ENCODE peak calls at places on chromosome 22, in nine cellular contexts. G is OCI-LY7, P is GM23248, X is PC-3, Z is IMR-90, N is mammary epithelial cell, A is HCT116, D is SK-N-SH, R is MM.1S. J is an unnamed sample. For H3K36me3 and H4K20me1, the result is how much of the 10 kb centered on the place peaks cover.

GRCh38 chr22:43275545-43275981 is 67.6 kb downstream of the SCUBE1 start:
- DNase-seq in G (no peak), P (no peak), X (peak), Z (peak), N (peak), A (peak), D (no peak), R (no peak), J (peak)

GRCh38 chr22:30882181-30882771 is 86.3 kb downstream of the MORC2 start:
- DNase-seq in G (no peak), P (no peak), X (peak), Z (no peak), N (no peak), A (no peak), D (no peak), R (no peak), J (no peak)

GRCh38 chr22:39543095-39543494 is 10.5 kb upstream of the RPS19BP1 start:
- DNase-seq in G (peak), P (peak), X (peak), Z (peak), N (no peak), A (no peak), D (peak), R (no peak), J (peak)

GRCh38 chr22:29706493-29706892 is 13.3 kb upstream of the CABP7 start:
- DNase-seq in G (no peak), P (no peak), X (no peak), Z (no peak), N (no peak), A (no peak), D (peak), R (no peak), J (no peak)

GRCh38 chr22:23831261-23831660 is 7.5 kb downstream of the DERL3 start:
- DNase-seq in G (no peak), P (no peak), X (no peak), Z (no peak), N (no peak), A (no peak), D (no peak), R (no peak), J (no peak)

GRCh38 chr22:22824340-22825212 is 63.0 kb upstream of the IGLL5 start:
- DNase-seq in G (no peak), P (no peak), X (no peak), Z (no peak), N (no peak), A (no peak), D (no peak), R (no peak), J (no peak)

GRCh38 chr22:32469799-32470212 is 4.8 kb upstream of the FBXO7 start:
- DNase-seq in G (no peak), P (peak), X (peak), Z (peak), N (peak), A (peak), D (peak), R (no peak), J (peak)

GRCh38 chr22:40348025-40348658 is 1.8 kb downstream of the ADSL start:
- DNase-seq in G (peak), P (peak), X (peak), Z (peak), N (peak), A (peak), D (peak), R (peak), J (peak)

GRCh38 chr22:43890901-43891331 is 897 bp downstream of the PNPLA5 start:
- DNase-seq in G (no peak), P (peak), X (no peak), Z (peak), N (peak), A (no peak), D (no peak), R (no peak), J (no peak)

GRCh38 chr22:45198463-45198795 is 34.7 kb downstream of the NUP50 start:
- DNase-seq in G (no peak), P (no peak), X (no peak), Z (no peak), N (no peak), A (no peak), D (no peak), R (no peak), J (no peak)

GRCh38 chr22:46047226-46047625 is 70.3 kb upstream of the WNT7B start:
- DNase-seq in G (no peak), P (no peak), X (no peak), Z (no peak), N (no peak), A (no peak), D (no peak), R (no peak), J (no peak)

GRCh38 chr22:44924724-44925123 is 85.1 kb downstream of the PHF21B start:
- DNase-seq in G (no peak), P (peak), X (no peak), Z (no peak), N (no peak), A (no peak), D (no peak), R (no peak), J (no peak)

GRCh38 chr22:30866811-30867271 is 101.7 kb downstream of the MORC2 start:
- DNase-seq in G (peak), P (peak), X (peak), Z (no peak), N (no peak), A (no peak), D (peak), R (no peak), J (peak)

GRCh38 chr22:41256898-41257260 is 16.1 kb upstream of the CHADL start:
- DNase-seq in G (no peak), P (no peak), X (peak), Z (peak), N (no peak), A (no peak), D (no peak), R (no peak), J (no peak)

GRCh38 chr22:43885319-43885671 is 6.5 kb downstream of the PNPLA5 start:
- DNase-seq in G (no peak), P (no peak), X (no peak), Z (no peak), N (no peak), A (no peak), D (no peak), R (no peak), J (no peak)

GRCh38 chr22:29306175-29306829 is at the start of gene GAS2L1:
- DNase-seq in G (peak), P (peak), X (peak), Z (peak), N (peak), A (peak), D (peak), R (peak), J (peak)

GRCh38 chr22:40721266-40721665 is 42.0 kb downstream of the MCHR1 start:
- DNase-seq in G (no peak), P (peak), X (peak), Z (peak), N (peak), A (no peak), D (peak), R (no peak), J (peak)

GRCh38 chr22:29820941-29821789 is 16.9 kb downstream of the ASCC2 start:
- DNase-seq in G (no peak), P (peak), X (peak), Z (peak), N (peak), A (peak), D (peak), R (no peak), J (peak)

GRCh38 chr22:36442506-36443197 is 38.8 kb downstream of the TXN2 start:
- DNase-seq in G (no peak), P (no peak), X (no peak), Z (no peak), N (no peak), A (no peak), D (no peak), R (no peak), J (peak)

GRCh38 chr22:38104084-38104483 is 6.4 kb downstream of the BAIAP2L2 start:
- DNase-seq in G (peak), P (peak), X (peak), Z (peak), N (no peak), A (peak), D (no peak), R (peak), J (no peak)

GRCh38 chr22:26904483-26904882 is 247.1 kb downstream of the MIAT start:
- DNase-seq in G (no peak), P (no peak), X (no peak), Z (no peak), N (no peak), A (no peak), D (no peak), R (no peak), J (no peak)

DNA sequence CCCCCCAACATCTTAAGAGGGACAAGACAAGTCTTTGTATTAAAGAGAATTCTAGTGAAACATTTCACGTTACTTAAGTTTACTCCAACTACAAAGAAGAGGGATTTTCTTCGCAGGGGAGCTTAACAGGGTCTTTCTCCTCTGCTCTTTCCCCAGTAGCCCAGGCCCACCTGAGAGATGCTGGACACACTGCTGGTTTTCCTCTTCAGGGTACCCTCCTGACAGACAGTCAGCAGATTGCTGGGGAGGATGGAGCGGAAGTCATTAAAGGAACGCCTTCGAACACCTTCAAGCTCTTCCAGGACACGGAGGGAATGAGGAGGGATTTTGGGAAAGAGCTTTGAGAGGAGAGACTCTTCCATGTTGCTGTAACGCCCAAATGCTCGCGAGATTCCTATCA is 39.1 kb downstream of the PI4KA start:
- DNase-seq in G (no peak), P (no peak), X (no peak), Z (no peak), N (no peak), A (no peak), D (no peak), R (no peak), J (no peak)
- H3K36me3 ChIP-seq in G (half or more), P (under half), X (under half), Z (under half), N (under half), A (under half), D (under half), R (under half), J (under half)

GRCh38 chr22:21567456-21568206 is at the start of gene UBE2L3:
- DNase-seq in G (peak), P (peak), X (peak), Z (peak), N (peak), A (peak), D (peak), R (peak), J (peak)

GRCh38 chr22:21569459-21570161 is 2.1 kb downstream of the UBE2L3 start:
- DNase-seq in G (no peak), P (no peak), X (no peak), Z (no peak), N (no peak), A (no peak), D (no peak), R (no peak), J (no peak)

GRCh38 chr22:21571679-21572078 is 4.2 kb downstream of the UBE2L3 start:
- DNase-seq in G (no peak), P (no peak), X (no peak), Z (no peak), N (no peak), A (no peak), D (no peak), R (no peak), J (no peak)

GRCh38 chr22:21570398-21570797 is 2.9 kb downstream of the UBE2L3 start:
- DNase-seq in G (no peak), P (peak), X (no peak), Z (no peak), N (no peak), A (no peak), D (no peak), R (no peak), J (no peak)

DNA sequence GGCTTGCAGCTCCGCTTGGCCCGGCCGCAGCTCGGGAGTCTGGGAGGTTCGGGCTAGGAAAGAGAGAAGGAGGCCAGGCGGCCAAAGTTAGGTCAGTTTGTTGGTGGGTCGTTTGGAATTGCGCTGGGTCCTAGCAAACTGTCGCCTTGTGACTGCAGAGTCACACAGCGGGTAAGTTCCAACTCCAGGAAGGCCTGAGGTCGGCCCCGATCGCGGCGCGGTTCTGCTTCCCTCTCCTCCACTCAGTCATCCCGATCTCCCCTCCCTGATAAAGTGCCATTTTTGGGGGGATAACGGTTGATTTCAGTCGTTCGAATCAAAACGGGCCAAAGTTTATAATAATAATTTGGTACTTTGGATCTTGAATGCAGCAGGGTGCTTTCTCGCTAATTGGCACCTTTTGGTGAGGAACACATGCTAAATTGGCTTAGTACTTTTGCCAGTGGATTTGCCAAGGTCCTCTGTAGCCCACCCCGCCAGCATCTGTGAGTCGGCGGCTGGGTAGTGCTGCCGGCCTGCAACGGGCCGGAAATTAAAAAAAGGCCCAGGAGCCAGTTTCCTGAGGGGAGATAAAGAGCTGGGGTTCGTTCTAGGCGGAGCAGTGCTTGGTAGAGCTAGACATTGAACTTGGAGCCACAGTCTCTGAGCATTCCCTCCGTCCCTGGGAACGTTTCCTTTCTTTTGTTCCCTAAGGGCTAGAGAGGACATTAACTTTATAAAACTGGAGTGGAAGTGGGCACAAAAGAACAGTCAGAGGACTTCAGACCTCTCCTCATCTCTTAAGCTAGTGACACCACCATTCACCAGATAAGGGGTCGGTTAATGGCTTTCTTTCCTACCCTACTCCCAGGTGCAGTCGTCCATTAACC is 927 bp downstream of the UBE2L3 start:
- DNase-seq in G (peak), P (peak), X (no peak), Z (peak), N (no peak), A (no peak), D (peak), R (peak), J (peak)
- H4K20me1 ChIP-seq in G (under half), P (under half), X (under half), Z (half or more), N (under half), A (under half), D (half or more), R (under half), J (half or more)

DNA sequence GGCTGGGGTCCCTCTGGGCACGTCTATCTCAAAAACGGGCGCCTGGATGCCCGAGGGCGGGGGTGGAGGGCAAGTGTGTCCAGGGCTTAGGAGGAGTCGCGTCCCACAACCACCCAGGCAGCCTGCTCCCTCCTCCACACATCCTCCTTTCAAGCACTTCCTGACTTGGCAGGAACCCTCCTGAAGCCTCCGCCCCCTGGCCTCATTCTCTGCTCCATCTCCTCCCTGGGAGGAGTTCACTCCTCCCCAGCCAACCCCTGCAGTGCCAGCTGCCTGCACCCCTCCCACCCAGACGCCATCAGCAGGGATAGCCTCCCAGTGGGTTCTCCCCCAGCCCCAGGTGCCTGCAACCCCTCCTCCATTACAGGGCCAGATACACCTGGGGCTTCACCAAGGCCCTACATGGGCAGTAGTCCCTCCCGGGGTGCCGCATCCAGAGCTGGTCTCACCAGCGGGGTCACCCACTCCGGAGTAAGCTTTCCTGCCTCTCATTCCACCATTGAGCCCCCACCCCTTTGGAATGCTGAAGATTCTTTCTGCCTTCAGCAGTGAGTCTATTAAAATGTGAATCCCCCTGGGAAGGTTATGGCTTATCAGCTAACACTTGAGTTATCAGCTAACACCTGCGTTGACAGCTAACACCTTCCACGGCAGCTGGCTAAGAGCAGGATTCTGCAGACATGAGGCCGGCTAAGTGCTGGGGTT is 24.4 kb downstream of the RTN4R start:
- DNase-seq in G (peak), P (peak), X (peak), Z (peak), N (peak), A (no peak), D (peak), R (no peak), J (peak)
- H3K27ac ChIP-seq in G (no peak), P (no peak), X (no peak), Z (no peak), N (no peak), A (peak), D (no peak), R (no peak), J (peak)

GRCh38 chr22:49005557-49005956 is 822.1 kb downstream of the BRD1 start:
- DNase-seq in G (no peak), P (no peak), X (no peak), Z (no peak), N (no peak), A (no peak), D (no peak), R (no peak), J (no peak)
- H3K36me3 ChIP-seq in G (under half), P (under half), X (under half), Z (under half), N (under half), A (under half), D (under half), R (under half), J (under half)

J was measured in hepatocyte.